ENCODE peak calls at places on chromosomes 6 and 20, in six cellular contexts. X is iPS-NIHi11, A is AG08395, E is NCI-H1105, K is GM13976, S is endothelial cell. Z is an unnamed sample.

GRCh38 chr20:7723284-7723683 is 217.0 kb downstream of the HAO1 start:
- DNase-seq in E (no peak), K (no peak), S (no peak), A (peak), X (no peak), Z (no peak)

GRCh38 chr6:77467038-77467437 is 3.7 kb upstream of the HTR1B start:
- DNase-seq in E (no peak), S (no peak), K (no peak), A (no peak), X (no peak), Z (no peak)

GRCh38 chr6:1598886-1599285 is 10.8 kb upstream of the FOXC1 start:
- DNase-seq in S (no peak), E (no peak), A (no peak), K (no peak), X (no peak), Z (no peak)

GRCh38 chr6:116217069-116217468 is 36.8 kb downstream of the TSPYL4 start:
- DNase-seq in S (no peak), E (no peak), X (peak), K (peak), A (peak), Z (no peak)

GRCh38 chr6:166402582-166403277 is 20.0 kb upstream of the MPC1 start:
- DNase-seq in E (no peak), X (no peak), A (peak), S (no peak), K (no peak), Z (no peak)

GRCh38 chr20:12166053-12166717 is 248.5 kb downstream of the BTBD3 start:
- DNase-seq in K (no peak), X (no peak), E (no peak), S (no peak), A (peak), Z (peak)

GRCh38 chr20:22757424-22758189 is 173.2 kb upstream of the FOXA2 start:
- DNase-seq in S (no peak), X (no peak), E (no peak), A (no peak), K (no peak), Z (no peak)

GRCh38 chr6:62392289-62392688 is 106.3 kb upstream of the KHDRBS2 start:
- DNase-seq in A (no peak), X (no peak), S (no peak), K (no peak), E (no peak), Z (no peak)

GRCh38 chr20:42857446-42857845 is 332.3 kb downstream of the PTPRT start:
- DNase-seq in K (no peak), S (no peak), E (no peak), A (no peak), X (no peak), Z (no peak)

GRCh38 chr6:26187981-26188635 is 100.9 kb downstream of the HFE start:
- DNase-seq in K (no peak), A (no peak), S (no peak), E (peak), X (no peak), Z (no peak)

GRCh38 chr20:24379116-24379927 is 90.1 kb upstream of the SYNDIG1 start:
- DNase-seq in A (peak), E (no peak), S (no peak), K (no peak), X (no peak), Z (peak)

GRCh38 chr20:37365760-37366638 is 20.1 kb downstream of the SRC start:
- DNase-seq in A (no peak), K (no peak), E (no peak), X (no peak), S (no peak), Z (no peak)

GRCh38 chr6:3135668-3136297 is 17.3 kb downstream of the BPHL start:
- DNase-seq in K (no peak), S (no peak), X (no peak), E (no peak), A (no peak), Z (no peak)

GRCh38 chr6:139290787-139291294 is 957 bp downstream of the TXLNB start:
- DNase-seq in X (no peak), K (peak), S (no peak), A (peak), E (no peak), Z (no peak)

GRCh38 chr6:14944593-14944992 is 301.3 kb upstream of the JARID2 start:
- DNase-seq in K (no peak), A (no peak), X (no peak), S (no peak), E (no peak), Z (no peak)

GRCh38 chr6:110105296-110105695 is 74.2 kb downstream of the WASF1 start:
- DNase-seq in K (no peak), A (no peak), E (no peak), S (no peak), X (no peak), Z (no peak)

GRCh38 chr6:3759656-3760245 is 8.2 kb upstream of the PXDC1 start:
- DNase-seq in S (no peak), K (no peak), X (no peak), A (peak), E (no peak), Z (peak)

GRCh38 chr20:13054011-13054410 is 45.2 kb downstream of the SPTLC3 start:
- DNase-seq in A (no peak), S (no peak), K (no peak), E (no peak), X (no peak), Z (no peak)

GRCh38 chr6:1390805-1391511 is 1.6 kb downstream of the FOXF2 start:
- DNase-seq in E (peak), K (no peak), S (peak), X (no peak), A (peak), Z (no peak)

GRCh38 chr6:73394577-73395354 is at the start of gene DDX43:
- DNase-seq in X (peak), S (no peak), K (no peak), A (peak), E (no peak), Z (no peak)

GRCh38 chr6:72865467-72865866 is 243.6 kb downstream of the KCNQ5 start:
- DNase-seq in X (no peak), S (no peak), E (no peak), A (peak), K (no peak), Z (no peak)

GRCh38 chr6:167733740-167734661 is 92.7 kb upstream of the AFDN start:
- DNase-seq in S (no peak), X (no peak), K (no peak), A (no peak), E (no peak), Z (no peak)

GRCh38 chr6:33271608-33272357 is at the start of the genes RPS18 and VPS52:
- DNase-seq in S (peak), A (peak), X (peak), K (peak), E (peak), Z (peak)

GRCh38 chr20:12047838-12048432 is 130.2 kb downstream of the BTBD3 start:
- DNase-seq in X (no peak), A (no peak), S (no peak), K (no peak), E (no peak), Z (no peak)

GRCh38 chr6:24183584-24183983 is 57.6 kb downstream of the NRSN1 start:
- DNase-seq in A (no peak), X (no peak), S (no peak), E (no peak), K (no peak), Z (no peak)

GRCh38 chr6:131995924-131996323 is 44.8 kb upstream of the CCN2 start:
- DNase-seq in K (no peak), E (no peak), A (peak), X (no peak), S (no peak), Z (peak)

GRCh38 chr6:6781172-6781876 is 192.8 kb downstream of the LY86 start:
- DNase-seq in S (no peak), K (no peak), A (peak), X (peak), E (no peak), Z (no peak)

GRCh38 chr6:110690106-110690654 is 125.1 kb downstream of the CDK19 start:
- DNase-seq in X (no peak), S (no peak), A (no peak), K (no peak), E (no peak), Z (no peak)

GRCh38 chr20:33862709-33863403 is 51.7 kb downstream of the CHMP4B start:
- DNase-seq in X (peak), K (peak), E (no peak), S (peak), A (peak), Z (peak)

GRCh38 chr6:107585815-107586435 is 96.0 kb downstream of the SOBP start:
- DNase-seq in E (peak), S (no peak), X (no peak), K (no peak), A (no peak), Z (no peak)

GRCh38 chr20:54221383-54221782 is 13.5 kb downstream of the PFDN4 start:
- DNase-seq in K (no peak), A (no peak), E (no peak), S (no peak), X (no peak), Z (no peak)

GRCh38 chr20:63409066-63409833 is 48.1 kb upstream of the CHRNA4 start:
- DNase-seq in E (no peak), A (no peak), S (no peak), X (peak), K (no peak), Z (no peak)

GRCh38 chr6:28944412-28945006 is 20.7 kb upstream of the TRIM27 start:
- DNase-seq in A (peak), S (peak), E (peak), K (peak), X (peak), Z (peak)

Z was measured in AG04450.